ENCODE peak calls at places on chromosomes 3 and 15, in five cellular contexts. T, W, E, B and U are unnamed samples. For H3K4me1 and H3K27me3, the result is how much of the 10 kb centered on the place peaks cover.

GRCh38 chr15:67127334-67127664 is 61.9 kb downstream of the SMAD3 start:
- DNase-seq in T (peak), W (no peak), E (no peak), B (peak), U (no peak)

GRCh38 chr3:124883766-124884473 is 3.2 kb downstream of the ITGB5 start:
- DNase-seq in T (peak), W (no peak), E (peak), B (no peak), U (no peak)

GRCh38 chr3:16658933-16659793 is 53.9 kb upstream of the DAZL start:
- DNase-seq in T (no peak), W (no peak), E (no peak), B (no peak), U (no peak)

GRCh38 chr3:29718661-29719065 is 437.8 kb downstream of the RBMS3 start:
- DNase-seq in T (no peak), W (no peak), E (peak), B (no peak), U (no peak)

GRCh38 chr3:45178131-45179023 is 32.2 kb upstream of the CDCP1 start:
- DNase-seq in T (no peak), W (no peak), E (peak), B (no peak), U (no peak)

GRCh38 chr15:57873564-57874209 is 167.2 kb downstream of the POLR2M start:
- DNase-seq in T (no peak), W (no peak), E (peak), B (no peak), U (no peak)

GRCh38 chr15:93238641-93239040 is 149.6 kb upstream of the RGMA start:
- DNase-seq in T (no peak), W (no peak), E (no peak), B (no peak), U (no peak)

GRCh38 chr15:91926871-91927270 is 73.4 kb downstream of the SLCO3A1 start:
- DNase-seq in T (no peak), W (no peak), E (no peak), B (no peak), U (no peak)

GRCh38 chr3:100006570-100007271 is 107.6 kb downstream of the FILIP1L start:
- DNase-seq in T (no peak), W (no peak), E (peak), B (no peak), U (no peak)

GRCh38 chr15:58154769-58155168 is 16.6 kb downstream of the AQP9 start:
- DNase-seq in T (no peak), W (no peak), E (no peak), B (no peak), U (no peak)

GRCh38 chr3:150870406-150870805 is 34.8 kb downstream of the MINDY4B start:
- DNase-seq in T (no peak), W (no peak), E (peak), B (no peak), U (no peak)

GRCh38 chr15:67100808-67101581 is 35.6 kb downstream of the SMAD3 start:
- DNase-seq in T (no peak), W (no peak), E (no peak), B (no peak), U (no peak)

GRCh38 chr3:144229237-144229830 is 257.7 kb downstream of the DIPK2A start:
- DNase-seq in T (no peak), W (no peak), E (no peak), B (no peak), U (no peak)

GRCh38 chr3:137764001-137764433 is at the start of gene SOX14:
- DNase-seq in T (peak), W (no peak), E (no peak), B (peak), U (peak)

GRCh38 chr3:142445816-142446254 is 2.0 kb downstream of the XRN1 start:
- DNase-seq in T (no peak), W (no peak), E (peak), B (peak), U (no peak)

GRCh38 chr15:43465105-43465504 is 27.9 kb downstream of the TP53BP1 start:
- DNase-seq in T (no peak), W (no peak), E (peak), B (no peak), U (no peak)

GRCh38 chr15:99155961-99156443 is 51.1 kb downstream of the SYNM start:
- DNase-seq in T (peak), W (no peak), E (peak), B (no peak), U (no peak)

GRCh38 chr3:126351086-126351770 is 6.0 kb downstream of the KLF15 start:
- DNase-seq in T (no peak), W (no peak), E (no peak), B (peak), U (no peak)

GRCh38 chr15:82040395-82040794 is 5.4 kb downstream of the MEX3B start:
- DNase-seq in T (no peak), W (no peak), E (peak), B (no peak), U (no peak)

GRCh38 chr3:44045476-44046275 is 196.0 kb upstream of the TOPAZ1 start:
- DNase-seq in T (no peak), W (peak), E (no peak), B (peak), U (peak)

GRCh38 chr15:71686221-71687050 is 123.9 kb upstream of the NR2E3 start:
- DNase-seq in T (no peak), W (no peak), E (no peak), B (no peak), U (no peak)

GRCh38 chr3:2853627-2854026 is 256.5 kb downstream of the IL5RA start:
- DNase-seq in T (no peak), W (no peak), E (no peak), B (no peak), U (no peak)

GRCh38 chr15:60010467-60011257 is 6.6 kb downstream of the FOXB1 start:
- DNase-seq in T (no peak), W (no peak), E (no peak), B (no peak), U (no peak)

GRCh38 chr3:116186128-116186527 is 259.2 kb downstream of the LSAMP start:
- DNase-seq in T (no peak), W (no peak), E (no peak), B (no peak), U (no peak)

GRCh38 chr3:183481582-183481981 is 53.2 kb upstream of the MCF2L2 start:
- DNase-seq in T (peak), W (no peak), E (peak), B (no peak), U (no peak)

GRCh38 chr15:88649286-88649733 is 10.5 kb downstream of the ISG20 start:
- DNase-seq in T (no peak), W (peak), E (peak), B (peak), U (no peak)

GRCh38 chr15:68227806-68228142 is 1.8 kb downstream of the CLN6 start:
- DNase-seq in T (no peak), W (peak), E (no peak), B (no peak), U (no peak)

GRCh38 chr3:100467133-100467532 is 25.3 kb upstream of the TMEM45A start:
- DNase-seq in T (no peak), W (no peak), E (no peak), B (no peak), U (no peak)

GRCh38 chr3:111277226-111277625 is 205.6 kb downstream of the NECTIN3 start:
- DNase-seq in T (peak), W (no peak), E (peak), B (no peak), U (no peak)

GRCh38 chr3:156161172-156161571 is 40.8 kb downstream of the KCNAB1 start:
- DNase-seq in T (no peak), W (no peak), E (peak), B (no peak), U (no peak)

GRCh38 chr3:192433704-192434103 is 293.6 kb downstream of the FGF12 start:
- DNase-seq in T (no peak), W (no peak), E (no peak), B (no peak), U (no peak)

GRCh38 chr3:192435241-192435640 is 292.1 kb downstream of the FGF12 start:
- DNase-seq in T (no peak), W (no peak), E (no peak), B (no peak), U (no peak)

GRCh38 chr3:192434186-192434585 is 293.2 kb downstream of the FGF12 start:
- DNase-seq in T (no peak), W (no peak), E (no peak), B (no peak), U (no peak)
- H3K4me1 ChIP-seq in T (under half), W (under half), E (under half), B (under half), U (under half)

DNA sequence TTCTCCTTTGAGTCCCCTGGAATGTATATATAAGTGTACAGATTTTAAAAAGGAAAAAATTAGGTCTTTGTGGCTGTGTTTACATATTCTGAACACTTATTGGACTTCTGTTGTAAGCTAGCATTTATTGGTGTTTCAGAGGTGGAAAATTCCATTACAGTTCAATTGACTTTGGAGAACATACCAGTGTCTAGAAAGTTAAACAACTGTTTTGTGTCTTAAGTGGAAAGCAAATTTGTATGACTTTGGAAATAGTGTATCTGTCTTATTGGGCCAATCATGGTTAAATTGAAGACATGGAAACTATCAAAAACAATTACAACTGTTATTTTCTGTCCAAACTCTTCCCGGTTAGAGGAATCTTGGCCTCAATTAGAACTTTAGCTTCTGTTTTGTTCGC is 265.0 kb upstream of the C2CD4B start:
- DNase-seq in T (no peak), W (no peak), E (no peak), B (no peak), U (no peak)
- H3K27ac ChIP-seq in T (no peak), W (no peak), E (no peak), B (peak), U (no peak)

GRCh38 chr15:100309109-100309983 is 32.4 kb downstream of the ADAMTS17 start:
- DNase-seq in T (no peak), W (no peak), E (no peak), B (no peak), U (no peak)
- H3K27me3 ChIP-seq in T (under half), W (under half), E (under half), B (under half), U (under half)

GRCh38 chr3:88058593-88059379 is at the start of the genes CGGBP1 and ZNF654:
- DNase-seq in T (peak), W (peak), E (peak), B (peak), U (peak)
- H3K4me1 ChIP-seq in T (under half), W (under half), E (under half), B (under half), U (under half)

DNA sequence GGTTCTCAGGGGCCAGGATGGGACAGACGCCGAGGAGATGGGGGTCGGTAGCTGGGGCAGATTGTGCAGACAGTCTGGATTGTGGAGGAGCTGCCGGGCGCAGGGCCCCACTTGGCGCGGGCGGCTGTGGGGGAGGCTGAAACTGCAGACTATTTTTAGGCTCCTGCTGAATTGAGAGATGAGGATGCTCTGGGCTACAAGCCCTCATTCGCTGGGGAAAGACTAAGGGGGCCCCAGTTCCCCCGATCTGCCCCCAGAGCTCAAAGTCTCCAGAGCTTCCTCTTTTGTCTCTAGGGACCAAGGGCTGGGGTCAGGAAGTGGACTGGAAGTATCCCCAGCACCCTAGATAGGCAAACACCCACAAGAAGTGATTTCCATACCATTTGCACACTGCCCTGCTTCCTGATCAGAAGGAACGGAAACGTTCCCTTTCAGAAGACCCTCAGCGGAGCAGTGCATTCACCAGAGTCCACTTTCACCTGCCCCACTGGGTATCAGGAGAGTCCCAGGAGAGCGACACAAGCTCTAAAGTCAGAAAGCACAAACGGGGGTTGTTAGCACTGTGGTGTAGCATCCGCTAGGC is 29.7 kb downstream of the SEMA7A start:
- DNase-seq in T (no peak), W (no peak), E (no peak), B (no peak), U (no peak)
- H3K27ac ChIP-seq in T (no peak), W (no peak), E (no peak), B (no peak), U (no peak)

GRCh38 chr3:189132125-189132744 is 39.5 kb upstream of the TPRG1 start:
- DNase-seq in T (no peak), W (peak), E (peak), B (peak), U (peak)
- H3K27me3 ChIP-seq in T (under half), W (under half), E (under half), B (under half), U (under half)